ENCODE peak calls at places on chromosomes 4 and X, in five cellular contexts. One of them, this sample, is unnamed. For H3K36me3, the result is how much of the 10 kb centered on the place peaks cover.

GRCh38 chr4:76996445-76996844 is 46.9 kb downstream of the SEPTIN11 start:
- DNase-seq in right lobe of liver: no peak
- DNase-seq in Peyer's patch: no peak
- DNase-seq in OCI-LY7: no peak
- DNase-seq in fibroblast of lung: no peak
- DNase-seq in this sample: no peak

GRCh38 chr4:1011022-1011694 is at the start of gene FGFRL1:
- DNase-seq in OCI-LY7: peak
- DNase-seq in fibroblast of lung: peak
- DNase-seq in Peyer's patch: peak
- DNase-seq in right lobe of liver: peak
- DNase-seq in this sample: peak

GRCh38 chrX:37425370-37425769 is 76.2 kb downstream of the PRRG1 start:
- DNase-seq in fibroblast of lung: no peak
- DNase-seq in OCI-LY7: no peak
- DNase-seq in right lobe of liver: no peak
- DNase-seq in Peyer's patch: no peak
- DNase-seq in this sample: no peak

GRCh38 chr4:67927251-67927650 is 36.0 kb downstream of the TMPRSS11A start:
- DNase-seq in fibroblast of lung: no peak
- DNase-seq in OCI-LY7: no peak
- DNase-seq in Peyer's patch: no peak
- DNase-seq in right lobe of liver: no peak
- DNase-seq in this sample: no peak

GRCh38 chr4:159171287-159171686 is 68.4 kb downstream of the RAPGEF2 start:
- DNase-seq in OCI-LY7: no peak
- DNase-seq in fibroblast of lung: no peak
- DNase-seq in Peyer's patch: no peak
- DNase-seq in right lobe of liver: no peak
- DNase-seq in this sample: no peak

GRCh38 chr4:72591547-72591946 is 22.5 kb upstream of the ADAMTS3 start:
- DNase-seq in OCI-LY7: no peak
- DNase-seq in fibroblast of lung: no peak
- DNase-seq in right lobe of liver: no peak
- DNase-seq in Peyer's patch: no peak
- DNase-seq in this sample: no peak

GRCh38 chrX:28610746-28611145 is 23.5 kb downstream of the IL1RAPL1 start:
- DNase-seq in Peyer's patch: no peak
- DNase-seq in OCI-LY7: no peak
- DNase-seq in right lobe of liver: no peak
- DNase-seq in fibroblast of lung: no peak
- DNase-seq in this sample: no peak

GRCh38 chr4:48141048-48141447 is 7.0 kb upstream of the TXK start:
- DNase-seq in Peyer's patch: no peak
- DNase-seq in fibroblast of lung: peak
- DNase-seq in right lobe of liver: no peak
- DNase-seq in OCI-LY7: peak
- DNase-seq in this sample: peak

GRCh38 chr4:20281453-20281852 is 29.7 kb downstream of the SLIT2 start:
- DNase-seq in OCI-LY7: no peak
- DNase-seq in fibroblast of lung: no peak
- DNase-seq in right lobe of liver: no peak
- DNase-seq in Peyer's patch: no peak
- DNase-seq in this sample: no peak

DNA sequence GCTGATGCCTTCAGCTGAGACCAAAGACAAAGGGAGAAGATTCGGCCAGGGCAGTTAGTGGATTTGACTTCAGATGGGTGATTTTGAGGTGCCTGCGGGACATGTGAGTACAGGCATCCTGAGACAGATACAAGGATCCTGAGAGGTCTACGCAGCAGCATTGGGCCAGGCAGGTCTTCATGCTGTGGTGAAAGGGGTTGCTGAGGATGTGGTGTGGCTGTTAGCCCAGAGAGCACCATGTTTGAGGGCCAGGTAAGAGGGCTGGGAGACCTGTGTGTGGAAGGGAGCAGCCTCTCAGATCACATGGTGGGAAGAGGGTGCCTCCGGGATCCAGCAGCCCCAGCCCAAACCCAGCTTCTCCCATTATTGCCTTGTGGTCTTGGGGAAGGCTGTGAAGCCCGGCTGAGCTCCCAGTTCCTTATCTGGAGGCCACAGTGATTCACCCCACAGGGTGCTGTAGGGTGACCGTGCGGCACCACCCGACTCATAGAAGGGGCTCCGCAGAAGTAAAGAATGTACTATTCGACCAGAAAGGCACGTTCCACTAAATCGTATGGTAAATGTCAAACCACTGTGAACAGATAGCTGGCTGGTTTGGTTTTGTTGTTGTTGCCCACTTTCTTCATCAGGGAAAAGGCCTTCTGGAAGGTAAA is 27.7 kb upstream of the TADA2B start:
- DNase-seq in right lobe of liver: no peak
- DNase-seq in fibroblast of lung: no peak
- DNase-seq in OCI-LY7: no peak
- DNase-seq in Peyer's patch: no peak
- DNase-seq in this sample: no peak
- H3K36me3 ChIP-seq in right lobe of liver: under half
- H3K36me3 ChIP-seq in fibroblast of lung: under half
- H3K36me3 ChIP-seq in OCI-LY7: half or more
- H3K36me3 ChIP-seq in Peyer's patch: half or more
- H3K36me3 ChIP-seq in this sample: half or more

GRCh38 chr4:13202731-13203519 is 281.2 kb downstream of the RAB28 start:
- DNase-seq in Peyer's patch: no peak
- DNase-seq in right lobe of liver: no peak
- DNase-seq in fibroblast of lung: peak
- DNase-seq in OCI-LY7: no peak
- DNase-seq in this sample: no peak

GRCh38 chr4:13201241-13201640 is 282.9 kb downstream of the RAB28 start:
- DNase-seq in right lobe of liver: no peak
- DNase-seq in fibroblast of lung: no peak
- DNase-seq in Peyer's patch: no peak
- DNase-seq in OCI-LY7: no peak
- DNase-seq in this sample: no peak

GRCh38 chr4:13208558-13209193 is 275.5 kb downstream of the RAB28 start:
- DNase-seq in Peyer's patch: no peak
- DNase-seq in right lobe of liver: no peak
- DNase-seq in fibroblast of lung: no peak
- DNase-seq in OCI-LY7: no peak
- DNase-seq in this sample: no peak

DNA sequence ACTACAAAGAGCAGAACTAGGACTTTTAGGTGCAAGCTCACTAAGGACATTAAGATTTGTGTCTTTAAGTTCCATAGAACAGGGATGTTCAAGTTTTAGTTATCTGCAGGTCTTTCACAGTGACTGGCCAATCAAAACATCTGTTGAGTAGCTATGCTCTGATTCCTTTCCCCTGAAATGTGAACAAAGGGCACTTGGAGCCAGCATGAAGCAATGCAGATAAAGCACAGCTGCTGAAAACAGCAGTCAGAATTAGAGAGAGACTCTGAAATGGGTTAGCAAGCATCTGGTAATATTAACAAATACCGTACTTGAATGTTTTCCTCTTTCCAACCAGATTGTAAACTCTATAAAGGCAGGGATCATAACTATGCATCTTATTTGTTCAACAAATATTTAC is 276.9 kb downstream of the RAB28 start:
- DNase-seq in OCI-LY7: no peak
- DNase-seq in Peyer's patch: no peak
- DNase-seq in right lobe of liver: no peak
- DNase-seq in fibroblast of lung: peak
- DNase-seq in this sample: no peak
- H3K4me3 ChIP-seq in OCI-LY7: no peak
- H3K4me3 ChIP-seq in Peyer's patch: no peak
- H3K4me3 ChIP-seq in right lobe of liver: no peak
- H3K4me3 ChIP-seq in fibroblast of lung: no peak
- H3K4me3 ChIP-seq in this sample: no peak

DNA sequence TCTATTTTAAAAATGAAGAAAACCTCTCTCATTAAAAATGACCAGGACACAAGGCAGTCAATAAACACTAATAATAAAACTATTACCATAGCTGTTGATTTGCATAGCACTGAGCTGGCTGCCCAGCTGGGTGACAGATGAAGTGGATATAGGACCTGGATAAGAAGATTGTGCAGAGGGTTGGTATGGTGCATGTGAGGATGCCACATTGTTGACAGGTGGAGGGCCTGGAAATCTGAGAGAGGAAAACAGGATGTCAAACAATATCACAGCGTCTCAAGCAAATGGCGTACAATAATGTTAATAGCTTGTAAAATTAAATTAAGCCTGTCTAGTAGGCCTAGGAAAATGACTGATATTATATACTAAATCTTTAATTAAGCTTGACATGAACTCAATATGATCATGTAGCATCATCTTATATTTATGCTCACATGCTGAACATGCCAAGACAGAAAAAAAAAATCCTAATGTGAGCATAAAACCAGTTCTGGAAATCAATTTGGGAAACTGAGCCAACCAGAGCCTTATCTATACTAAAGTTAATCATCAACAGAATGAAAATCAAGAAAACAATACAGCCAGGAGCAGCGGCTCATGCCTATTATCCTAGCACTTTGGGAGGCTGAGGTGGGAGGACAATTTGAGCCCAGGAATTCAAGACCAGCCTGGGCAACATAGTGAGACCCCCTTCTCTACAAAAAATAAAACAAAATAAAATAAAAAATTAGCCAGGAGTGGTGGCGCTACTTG is 18.6 kb downstream of the SEC24D start:
- DNase-seq in fibroblast of lung: no peak
- DNase-seq in Peyer's patch: no peak
- DNase-seq in right lobe of liver: no peak
- DNase-seq in OCI-LY7: no peak
- DNase-seq in this sample: no peak
- H3K36me3 ChIP-seq in fibroblast of lung: under half
- H3K36me3 ChIP-seq in Peyer's patch: under half
- H3K36me3 ChIP-seq in right lobe of liver: under half
- H3K36me3 ChIP-seq in OCI-LY7: half or more
- H3K36me3 ChIP-seq in this sample: under half

DNA sequence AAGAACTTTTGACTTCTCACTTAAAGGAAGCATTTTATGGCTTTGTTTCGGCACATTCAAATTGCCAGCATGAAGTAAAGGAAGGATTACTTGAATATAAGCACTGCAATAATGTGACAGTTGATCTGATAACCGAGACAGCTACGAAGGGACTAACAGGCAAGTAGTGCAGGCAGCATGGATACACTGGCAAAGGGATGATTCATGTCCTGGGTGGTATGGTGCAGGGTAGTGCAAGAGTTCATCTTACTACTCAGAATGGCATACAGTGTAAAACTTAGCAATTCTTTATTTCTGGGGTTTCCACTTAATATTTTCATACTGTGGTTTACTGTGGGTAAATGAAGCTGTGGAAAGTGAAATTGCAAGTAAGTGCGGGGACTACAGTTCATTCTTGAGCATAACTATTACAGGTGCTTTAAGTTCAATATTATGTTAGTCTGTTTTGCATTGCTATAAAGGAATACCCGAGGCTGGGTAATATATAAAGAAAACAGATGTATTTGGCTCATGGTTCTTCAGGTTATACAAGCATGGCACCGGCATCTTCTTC is 611.8 kb downstream of the SPOCK3 start:
- DNase-seq in OCI-LY7: no peak
- DNase-seq in Peyer's patch: no peak
- DNase-seq in right lobe of liver: no peak
- DNase-seq in fibroblast of lung: no peak
- DNase-seq in this sample: no peak
- H3K4me3 ChIP-seq in OCI-LY7: no peak
- H3K4me3 ChIP-seq in Peyer's patch: no peak
- H3K4me3 ChIP-seq in right lobe of liver: no peak
- H3K4me3 ChIP-seq in fibroblast of lung: no peak
- H3K4me3 ChIP-seq in this sample: no peak